ENCODE peak calls at places on chromosomes 16 and 17, in ten cellular contexts. One of them, this sample, is unnamed.

GRCh38 chr16:57667526-57668258 is 414 bp upstream of the ADGRG3 start:
- DNase-seq in endothelial cell: no peak
- DNase-seq in spleen: peak
- DNase-seq in fibroblast of mammary gland: peak
- DNase-seq in bronchial epithelial cell: no peak
- DNase-seq in left lung: peak
- DNase-seq in B cell: no peak
- DNase-seq in body of pancreas: peak
- DNase-seq in Peyer's patch: no peak
- DNase-seq in PC-3: no peak
- DNase-seq in this sample: no peak

GRCh38 chr16:50204426-50205108 is 51.5 kb downstream of the TENT4B start:
- DNase-seq in endothelial cell: no peak
- DNase-seq in spleen: no peak
- DNase-seq in fibroblast of mammary gland: peak
- DNase-seq in bronchial epithelial cell: peak
- DNase-seq in left lung: no peak
- DNase-seq in B cell: no peak
- DNase-seq in body of pancreas: no peak
- DNase-seq in Peyer's patch: no peak
- DNase-seq in PC-3: no peak
- DNase-seq in this sample: no peak

GRCh38 chr16:19389246-19389645 is 28.4 kb upstream of the TMC5 start:
- DNase-seq in endothelial cell: peak
- DNase-seq in spleen: peak
- DNase-seq in fibroblast of mammary gland: peak
- DNase-seq in bronchial epithelial cell: peak
- DNase-seq in left lung: peak
- DNase-seq in B cell: peak
- DNase-seq in body of pancreas: peak
- DNase-seq in Peyer's patch: peak
- DNase-seq in PC-3: peak
- DNase-seq in this sample: peak

GRCh38 chr17:30838187-30838807 is 6.5 kb downstream of the ATAD5 start:
- DNase-seq in endothelial cell: no peak
- DNase-seq in spleen: no peak
- DNase-seq in fibroblast of mammary gland: no peak
- DNase-seq in bronchial epithelial cell: no peak
- DNase-seq in left lung: no peak
- DNase-seq in B cell: no peak
- DNase-seq in body of pancreas: no peak
- DNase-seq in Peyer's patch: no peak
- DNase-seq in PC-3: no peak
- DNase-seq in this sample: no peak

GRCh38 chr17:269616-270514 is 82.7 kb downstream of the RPH3AL start:
- DNase-seq in endothelial cell: no peak
- DNase-seq in spleen: peak
- DNase-seq in fibroblast of mammary gland: no peak
- DNase-seq in bronchial epithelial cell: no peak
- DNase-seq in left lung: no peak
- DNase-seq in B cell: no peak
- DNase-seq in body of pancreas: no peak
- DNase-seq in Peyer's patch: peak
- DNase-seq in PC-3: no peak
- DNase-seq in this sample: no peak

GRCh38 chr16:65375651-65376050 is 253.8 kb upstream of the CDH11 start:
- DNase-seq in endothelial cell: no peak
- DNase-seq in spleen: no peak
- DNase-seq in fibroblast of mammary gland: peak
- DNase-seq in bronchial epithelial cell: peak
- DNase-seq in left lung: no peak
- DNase-seq in B cell: no peak
- DNase-seq in body of pancreas: no peak
- DNase-seq in Peyer's patch: no peak
- DNase-seq in PC-3: peak
- DNase-seq in this sample: no peak

GRCh38 chr17:82528484-82529265 is 9.1 kb downstream of the FOXK2 start:
- DNase-seq in endothelial cell: no peak
- DNase-seq in spleen: no peak
- DNase-seq in fibroblast of mammary gland: peak
- DNase-seq in bronchial epithelial cell: peak
- DNase-seq in left lung: no peak
- DNase-seq in B cell: no peak
- DNase-seq in body of pancreas: peak
- DNase-seq in Peyer's patch: peak
- DNase-seq in PC-3: peak
- DNase-seq in this sample: no peak

GRCh38 chr17:76597156-76598003 is 11.7 kb upstream of the ST6GALNAC2 start:
- DNase-seq in endothelial cell: no peak
- DNase-seq in spleen: no peak
- DNase-seq in fibroblast of mammary gland: no peak
- DNase-seq in bronchial epithelial cell: peak
- DNase-seq in left lung: peak
- DNase-seq in B cell: no peak
- DNase-seq in body of pancreas: peak
- DNase-seq in Peyer's patch: no peak
- DNase-seq in PC-3: peak
- DNase-seq in this sample: no peak

GRCh38 chr16:73215482-73216377 is 167.8 kb upstream of the ZFHX3 start:
- DNase-seq in endothelial cell: no peak
- DNase-seq in spleen: no peak
- DNase-seq in fibroblast of mammary gland: peak
- DNase-seq in bronchial epithelial cell: no peak
- DNase-seq in left lung: no peak
- DNase-seq in B cell: no peak
- DNase-seq in body of pancreas: no peak
- DNase-seq in Peyer's patch: no peak
- DNase-seq in PC-3: no peak
- DNase-seq in this sample: no peak

GRCh38 chr16:73214825-73215481 is 167.0 kb upstream of the ZFHX3 start:
- DNase-seq in endothelial cell: no peak
- DNase-seq in spleen: no peak
- DNase-seq in fibroblast of mammary gland: peak
- DNase-seq in bronchial epithelial cell: no peak
- DNase-seq in left lung: no peak
- DNase-seq in B cell: no peak
- DNase-seq in body of pancreas: no peak
- DNase-seq in Peyer's patch: no peak
- DNase-seq in PC-3: no peak
- DNase-seq in this sample: no peak

GRCh38 chr16:73216932-73217331 is 169.0 kb upstream of the ZFHX3 start:
- DNase-seq in endothelial cell: no peak
- DNase-seq in spleen: no peak
- DNase-seq in fibroblast of mammary gland: peak
- DNase-seq in bronchial epithelial cell: no peak
- DNase-seq in left lung: no peak
- DNase-seq in B cell: no peak
- DNase-seq in body of pancreas: no peak
- DNase-seq in Peyer's patch: no peak
- DNase-seq in PC-3: no peak
- DNase-seq in this sample: no peak

GRCh38 chr16:73217654-73218053 is 169.7 kb upstream of the ZFHX3 start:
- DNase-seq in endothelial cell: no peak
- DNase-seq in spleen: no peak
- DNase-seq in fibroblast of mammary gland: no peak
- DNase-seq in bronchial epithelial cell: no peak
- DNase-seq in left lung: no peak
- DNase-seq in B cell: no peak
- DNase-seq in body of pancreas: no peak
- DNase-seq in Peyer's patch: no peak
- DNase-seq in PC-3: no peak
- DNase-seq in this sample: no peak

GRCh38 chr16:73219176-73219575 is 171.2 kb upstream of the ZFHX3 start:
- DNase-seq in endothelial cell: no peak
- DNase-seq in spleen: no peak
- DNase-seq in fibroblast of mammary gland: no peak
- DNase-seq in bronchial epithelial cell: no peak
- DNase-seq in left lung: no peak
- DNase-seq in B cell: no peak
- DNase-seq in body of pancreas: no peak
- DNase-seq in Peyer's patch: no peak
- DNase-seq in PC-3: no peak
- DNase-seq in this sample: no peak
- TF ChIP-seq CTCF in endothelial cell: peak
- TF ChIP-seq CTCF in spleen: no peak
- TF ChIP-seq CTCF in fibroblast of mammary gland: peak
- TF ChIP-seq CTCF in bronchial epithelial cell: no peak
- TF ChIP-seq CTCF in left lung: no peak
- TF ChIP-seq CTCF in B cell: no peak
- TF ChIP-seq CTCF in body of pancreas: no peak
- TF ChIP-seq CTCF in Peyer's patch: no peak
- TF ChIP-seq CTCF in PC-3: peak
- TF ChIP-seq CTCF in this sample: no peak

DNA sequence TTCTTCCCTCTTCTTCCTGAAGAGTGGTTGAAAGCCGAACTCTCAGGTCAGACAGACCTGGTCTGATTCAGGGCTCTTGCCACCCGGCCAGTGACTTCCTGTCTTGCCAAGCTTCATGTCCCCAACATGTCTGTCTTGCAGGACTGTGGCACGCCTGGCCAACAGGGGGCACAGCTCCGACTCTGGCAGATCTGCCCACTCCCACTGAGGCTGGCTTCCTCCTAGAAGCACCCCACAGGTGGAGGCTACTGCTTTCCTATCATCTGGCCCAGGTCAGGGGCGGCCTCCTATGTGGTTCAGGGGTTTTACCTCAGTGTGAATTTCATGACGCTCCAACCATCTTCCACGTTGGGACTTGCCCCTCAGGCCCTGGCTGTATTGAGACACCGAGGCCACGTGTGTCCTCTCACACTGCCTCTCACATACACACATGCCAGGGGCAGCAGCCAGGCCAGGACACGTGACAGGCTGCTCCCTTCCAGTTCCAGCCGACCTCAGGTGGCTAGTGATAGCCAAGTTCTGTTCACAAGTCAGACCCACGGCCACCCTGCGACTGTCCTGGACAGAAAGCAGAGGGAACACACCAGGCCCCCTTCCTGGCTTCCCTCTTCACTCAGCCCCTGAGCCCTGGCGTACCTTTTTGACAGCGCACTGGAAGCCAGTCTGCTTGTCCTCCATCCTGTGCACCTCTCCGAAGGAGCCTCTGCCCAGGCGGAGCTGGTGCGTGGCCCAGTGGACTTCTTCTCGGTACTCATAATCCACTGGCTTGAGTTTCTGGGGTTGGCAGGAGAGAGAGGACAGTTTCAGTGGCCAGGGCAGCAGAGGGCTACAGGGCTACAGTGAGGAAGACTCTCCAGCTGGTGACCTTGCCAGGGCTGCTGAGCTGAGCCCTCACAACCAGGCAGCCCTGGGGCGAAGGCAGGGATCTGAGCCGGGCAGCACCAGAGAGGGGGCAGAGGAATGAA is 22.6 kb upstream of the SPATA32 start:
- DNase-seq in endothelial cell: peak
- DNase-seq in spleen: no peak
- DNase-seq in fibroblast of mammary gland: no peak
- DNase-seq in bronchial epithelial cell: peak
- DNase-seq in left lung: no peak
- DNase-seq in B cell: peak
- DNase-seq in body of pancreas: no peak
- DNase-seq in Peyer's patch: peak
- DNase-seq in PC-3: peak
- DNase-seq in this sample: no peak
- TF ChIP-seq CTCF in endothelial cell: peak
- TF ChIP-seq CTCF in spleen: peak
- TF ChIP-seq CTCF in fibroblast of mammary gland: peak
- TF ChIP-seq CTCF in bronchial epithelial cell: peak
- TF ChIP-seq CTCF in left lung: no peak
- TF ChIP-seq CTCF in B cell: peak
- TF ChIP-seq CTCF in body of pancreas: no peak
- TF ChIP-seq CTCF in Peyer's patch: peak
- TF ChIP-seq CTCF in PC-3: peak
- TF ChIP-seq CTCF in this sample: no peak

GRCh38 chr16:47036201-47036600 is 62.7 kb upstream of the DNAJA2 start:
- DNase-seq in endothelial cell: no peak
- DNase-seq in spleen: peak
- DNase-seq in fibroblast of mammary gland: no peak
- DNase-seq in bronchial epithelial cell: no peak
- DNase-seq in left lung: no peak
- DNase-seq in B cell: no peak
- DNase-seq in body of pancreas: no peak
- DNase-seq in Peyer's patch: no peak
- DNase-seq in PC-3: no peak
- DNase-seq in this sample: no peak
- TF ChIP-seq CTCF in endothelial cell: no peak
- TF ChIP-seq CTCF in spleen: no peak
- TF ChIP-seq CTCF in fibroblast of mammary gland: no peak
- TF ChIP-seq CTCF in bronchial epithelial cell: no peak
- TF ChIP-seq CTCF in left lung: no peak
- TF ChIP-seq CTCF in B cell: no peak
- TF ChIP-seq CTCF in body of pancreas: no peak
- TF ChIP-seq CTCF in Peyer's patch: no peak
- TF ChIP-seq CTCF in PC-3: no peak
- TF ChIP-seq CTCF in this sample: no peak

GRCh38 chr17:56583772-56584171 is 9.7 kb upstream of the NOG start:
- DNase-seq in endothelial cell: no peak
- DNase-seq in spleen: no peak
- DNase-seq in fibroblast of mammary gland: no peak
- DNase-seq in bronchial epithelial cell: no peak
- DNase-seq in left lung: no peak
- DNase-seq in B cell: no peak
- DNase-seq in body of pancreas: no peak
- DNase-seq in Peyer's patch: no peak
- DNase-seq in PC-3: no peak
- DNase-seq in this sample: no peak
- TF ChIP-seq CTCF in endothelial cell: no peak
- TF ChIP-seq CTCF in spleen: no peak
- TF ChIP-seq CTCF in fibroblast of mammary gland: no peak
- TF ChIP-seq CTCF in bronchial epithelial cell: no peak
- TF ChIP-seq CTCF in left lung: no peak
- TF ChIP-seq CTCF in B cell: no peak
- TF ChIP-seq CTCF in body of pancreas: no peak
- TF ChIP-seq CTCF in Peyer's patch: no peak
- TF ChIP-seq CTCF in PC-3: no peak
- TF ChIP-seq CTCF in this sample: no peak

DNA sequence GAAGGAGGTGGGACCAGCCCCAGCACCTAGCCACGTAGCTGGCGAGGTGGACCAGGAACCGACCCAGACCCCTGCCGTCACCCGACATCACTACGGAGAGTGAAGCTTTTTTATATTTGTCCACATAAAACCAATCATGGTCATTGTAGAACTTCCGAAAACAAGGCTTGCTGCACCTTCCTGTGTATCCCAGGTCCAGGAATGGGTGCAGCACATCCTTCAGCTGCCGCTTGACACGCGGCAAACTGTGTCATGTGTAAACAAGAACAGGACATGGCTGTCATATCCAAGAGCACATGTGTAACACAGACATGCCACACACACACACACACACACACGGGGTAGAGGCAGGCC is 1.4 kb downstream of the HBQ1 start:
- DNase-seq in endothelial cell: no peak
- DNase-seq in spleen: no peak
- DNase-seq in fibroblast of mammary gland: peak
- DNase-seq in bronchial epithelial cell: no peak
- DNase-seq in left lung: no peak
- DNase-seq in B cell: no peak
- DNase-seq in body of pancreas: no peak
- DNase-seq in Peyer's patch: no peak
- DNase-seq in PC-3: peak
- DNase-seq in this sample: no peak
- TF ChIP-seq CTCF in endothelial cell: peak
- TF ChIP-seq CTCF in spleen: peak
- TF ChIP-seq CTCF in fibroblast of mammary gland: no peak
- TF ChIP-seq CTCF in bronchial epithelial cell: no peak
- TF ChIP-seq CTCF in left lung: peak
- TF ChIP-seq CTCF in B cell: peak
- TF ChIP-seq CTCF in body of pancreas: no peak
- TF ChIP-seq CTCF in Peyer's patch: no peak
- TF ChIP-seq CTCF in PC-3: no peak
- TF ChIP-seq CTCF in this sample: no peak

GRCh38 chr17:7589204-7589868 is 558 bp downstream of the SOX15 start:
- DNase-seq in endothelial cell: peak
- DNase-seq in spleen: peak
- DNase-seq in fibroblast of mammary gland: peak
- DNase-seq in bronchial epithelial cell: peak
- DNase-seq in left lung: peak
- DNase-seq in B cell: peak
- DNase-seq in body of pancreas: peak
- DNase-seq in Peyer's patch: peak
- DNase-seq in PC-3: peak
- DNase-seq in this sample: peak
- TF ChIP-seq CTCF in endothelial cell: peak
- TF ChIP-seq CTCF in spleen: peak
- TF ChIP-seq CTCF in fibroblast of mammary gland: peak
- TF ChIP-seq CTCF in bronchial epithelial cell: peak
- TF ChIP-seq CTCF in left lung: peak
- TF ChIP-seq CTCF in B cell: peak
- TF ChIP-seq CTCF in body of pancreas: peak
- TF ChIP-seq CTCF in Peyer's patch: peak
- TF ChIP-seq CTCF in PC-3: peak
- TF ChIP-seq CTCF in this sample: peak